ENCODE peak calls at places on chromosomes 1 and 21, in nine cellular contexts. One of them, this sample, is unnamed.

GRCh38 chr1:211484738-211485479 is 7.1 kb downstream of the RD3 start:
- DNase-seq in thoracic aorta: no peak
- DNase-seq in adrenal gland: no peak
- DNase-seq in right atrium auricular region: no peak
- DNase-seq in CD8-positive, alpha-beta T cell: no peak
- DNase-seq in colonic mucosa: no peak
- DNase-seq in tibial artery: no peak
- DNase-seq in A549: no peak
- DNase-seq in SJSA1: no peak
- DNase-seq in this sample: no peak

GRCh38 chr21:37373539-37373938 is 7.0 kb downstream of the DYRK1A start:
- DNase-seq in thoracic aorta: no peak
- DNase-seq in adrenal gland: no peak
- DNase-seq in right atrium auricular region: no peak
- DNase-seq in CD8-positive, alpha-beta T cell: no peak
- DNase-seq in colonic mucosa: no peak
- DNase-seq in tibial artery: no peak
- DNase-seq in A549: no peak
- DNase-seq in SJSA1: no peak
- DNase-seq in this sample: no peak

GRCh38 chr1:47682786-47683350 is 245.0 kb downstream of the FOXD2 start:
- DNase-seq in thoracic aorta: no peak
- DNase-seq in adrenal gland: no peak
- DNase-seq in right atrium auricular region: peak; percentile 28
- DNase-seq in CD8-positive, alpha-beta T cell: no peak
- DNase-seq in colonic mucosa: peak; percentile 10
- DNase-seq in tibial artery: peak; percentile 4
- DNase-seq in A549: no peak
- DNase-seq in SJSA1: no peak
- DNase-seq in this sample: no peak

GRCh38 chr21:29130234-29130993 is at the start of gene MAP3K7CL:
- DNase-seq in thoracic aorta: peak; percentile 52
- DNase-seq in adrenal gland: peak; percentile 35
- DNase-seq in right atrium auricular region: peak; percentile 87
- DNase-seq in CD8-positive, alpha-beta T cell: no peak
- DNase-seq in colonic mucosa: no peak
- DNase-seq in tibial artery: peak; percentile 67
- DNase-seq in A549: no peak
- DNase-seq in SJSA1: peak; percentile 88
- DNase-seq in this sample: no peak

GRCh38 chr21:46096997-46097825 is 701 bp upstream of the COL6A2 start:
- DNase-seq in thoracic aorta: no peak
- DNase-seq in adrenal gland: peak; percentile 9
- DNase-seq in right atrium auricular region: peak; percentile 55
- DNase-seq in CD8-positive, alpha-beta T cell: no peak
- DNase-seq in colonic mucosa: peak; percentile 17
- DNase-seq in tibial artery: peak; percentile 21
- DNase-seq in A549: no peak
- DNase-seq in SJSA1: no peak
- DNase-seq in this sample: no peak

GRCh38 chr1:7366286-7366954 is 404.7 kb upstream of the VAMP3 start:
- DNase-seq in thoracic aorta: no peak
- DNase-seq in adrenal gland: no peak
- DNase-seq in right atrium auricular region: no peak
- DNase-seq in CD8-positive, alpha-beta T cell: no peak
- DNase-seq in colonic mucosa: no peak
- DNase-seq in tibial artery: no peak
- DNase-seq in A549: no peak
- DNase-seq in SJSA1: no peak
- DNase-seq in this sample: no peak

GRCh38 chr1:108533351-108534083 is 26.4 kb upstream of the EEIG2 start:
- DNase-seq in thoracic aorta: no peak
- DNase-seq in adrenal gland: no peak
- DNase-seq in right atrium auricular region: no peak
- DNase-seq in CD8-positive, alpha-beta T cell: no peak
- DNase-seq in colonic mucosa: peak; percentile 37
- DNase-seq in tibial artery: no peak
- DNase-seq in A549: no peak
- DNase-seq in SJSA1: no peak
- DNase-seq in this sample: no peak

GRCh38 chr1:33477451-33477850 is 5.0 kb downstream of the ZSCAN20 start:
- DNase-seq in thoracic aorta: no peak
- DNase-seq in adrenal gland: no peak
- DNase-seq in right atrium auricular region: no peak
- DNase-seq in CD8-positive, alpha-beta T cell: no peak
- DNase-seq in colonic mucosa: no peak
- DNase-seq in tibial artery: no peak
- DNase-seq in A549: no peak
- DNase-seq in SJSA1: no peak
- DNase-seq in this sample: no peak

GRCh38 chr1:205273551-205273982 is 45.8 kb downstream of the TMCC2 start:
- DNase-seq in thoracic aorta: no peak
- DNase-seq in adrenal gland: peak; percentile 86
- DNase-seq in right atrium auricular region: peak; percentile 85
- DNase-seq in CD8-positive, alpha-beta T cell: peak; percentile 79
- DNase-seq in colonic mucosa: peak; percentile 90
- DNase-seq in tibial artery: peak; percentile 78
- DNase-seq in A549: peak; percentile 96
- DNase-seq in SJSA1: peak; percentile 76
- DNase-seq in this sample: peak; percentile 87

GRCh38 chr21:33940164-33940563 is 24.6 kb upstream of the ATP5PO start:
- DNase-seq in thoracic aorta: no peak
- DNase-seq in adrenal gland: no peak
- DNase-seq in right atrium auricular region: no peak
- DNase-seq in CD8-positive, alpha-beta T cell: no peak
- DNase-seq in colonic mucosa: no peak
- DNase-seq in tibial artery: no peak
- DNase-seq in A549: no peak
- DNase-seq in SJSA1: no peak
- DNase-seq in this sample: no peak

GRCh38 chr1:34684246-34684645 is 70.6 kb upstream of the GJB5 start:
- DNase-seq in thoracic aorta: no peak
- DNase-seq in adrenal gland: no peak
- DNase-seq in right atrium auricular region: peak; percentile 49
- DNase-seq in CD8-positive, alpha-beta T cell: no peak
- DNase-seq in colonic mucosa: peak; percentile 49
- DNase-seq in tibial artery: no peak
- DNase-seq in A549: no peak
- DNase-seq in SJSA1: no peak
- DNase-seq in this sample: no peak
- H3K27ac ChIP-seq in thoracic aorta: no peak overlapping the region
- H3K27ac ChIP-seq in adrenal gland: no peak overlapping the region
- H3K27ac ChIP-seq in right atrium auricular region: no peak overlapping the region
- H3K27ac ChIP-seq in CD8-positive, alpha-beta T cell: no peak overlapping the region
- H3K27ac ChIP-seq in colonic mucosa: peak overlapping the region; percentile 83
- H3K27ac ChIP-seq in tibial artery: no peak overlapping the region
- H3K27ac ChIP-seq in A549: no peak overlapping the region
- H3K27ac ChIP-seq in SJSA1: no peak overlapping the region
- H3K27ac ChIP-seq in this sample: no peak overlapping the region

GRCh38 chr1:13535227-13535626 is 21.4 kb upstream of the LRRC38 start:
- DNase-seq in thoracic aorta: no peak
- DNase-seq in adrenal gland: no peak
- DNase-seq in right atrium auricular region: no peak
- DNase-seq in CD8-positive, alpha-beta T cell: no peak
- DNase-seq in colonic mucosa: no peak
- DNase-seq in tibial artery: no peak
- DNase-seq in A549: no peak
- DNase-seq in SJSA1: no peak
- DNase-seq in this sample: no peak

GRCh38 chr1:13538832-13539231 is 25.0 kb upstream of the LRRC38 start:
- DNase-seq in thoracic aorta: no peak
- DNase-seq in adrenal gland: no peak
- DNase-seq in right atrium auricular region: no peak
- DNase-seq in CD8-positive, alpha-beta T cell: no peak
- DNase-seq in colonic mucosa: no peak
- DNase-seq in tibial artery: no peak
- DNase-seq in A549: no peak
- DNase-seq in SJSA1: no peak
- DNase-seq in this sample: no peak

GRCh38 chr1:13540871-13541270 is 27.1 kb upstream of the LRRC38 start:
- DNase-seq in thoracic aorta: no peak
- DNase-seq in adrenal gland: peak; percentile 69
- DNase-seq in right atrium auricular region: no peak
- DNase-seq in CD8-positive, alpha-beta T cell: no peak
- DNase-seq in colonic mucosa: no peak
- DNase-seq in tibial artery: no peak
- DNase-seq in A549: no peak
- DNase-seq in SJSA1: no peak
- DNase-seq in this sample: no peak

GRCh38 chr1:13539683-13540082 is 25.9 kb upstream of the LRRC38 start:
- DNase-seq in thoracic aorta: no peak
- DNase-seq in adrenal gland: no peak
- DNase-seq in right atrium auricular region: no peak
- DNase-seq in CD8-positive, alpha-beta T cell: no peak
- DNase-seq in colonic mucosa: no peak
- DNase-seq in tibial artery: no peak
- DNase-seq in A549: no peak
- DNase-seq in SJSA1: no peak
- DNase-seq in this sample: no peak

DNA sequence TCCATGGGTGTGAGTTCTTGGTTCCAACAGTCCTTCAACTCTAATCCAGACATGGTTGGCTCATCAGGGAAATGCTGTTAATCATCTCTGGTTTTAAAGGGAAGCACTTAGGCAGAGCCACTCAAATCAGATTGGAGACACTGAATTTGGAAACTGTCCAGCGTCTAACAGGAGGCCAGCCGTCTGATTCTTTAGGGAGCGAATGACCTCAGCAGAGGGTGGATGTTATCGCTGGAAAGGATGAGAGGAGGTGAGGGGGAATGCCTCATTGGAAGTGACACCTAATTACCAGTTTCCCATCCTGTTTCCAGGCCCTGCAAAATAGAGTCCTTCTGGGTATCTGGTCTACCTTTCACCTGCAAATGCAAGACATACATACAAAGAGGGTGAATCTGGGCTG is 22.8 kb upstream of the LRRC38 start:
- DNase-seq in thoracic aorta: no peak
- DNase-seq in adrenal gland: no peak
- DNase-seq in right atrium auricular region: no peak
- DNase-seq in CD8-positive, alpha-beta T cell: no peak
- DNase-seq in colonic mucosa: no peak
- DNase-seq in tibial artery: no peak
- DNase-seq in A549: no peak
- DNase-seq in SJSA1: no peak
- DNase-seq in this sample: no peak
- H3K9me3 ChIP-seq in thoracic aorta: no peaks in the 10 kb centered on the region
- H3K9me3 ChIP-seq in adrenal gland: no peaks in the 10 kb centered on the region
- H3K9me3 ChIP-seq in right atrium auricular region: no peaks in the 10 kb centered on the region
- H3K9me3 ChIP-seq in CD8-positive, alpha-beta T cell: no peaks in the 10 kb centered on the region
- H3K9me3 ChIP-seq in colonic mucosa: no peaks in the 10 kb centered on the region
- H3K9me3 ChIP-seq in tibial artery: no peaks in the 10 kb centered on the region
- H3K9me3 ChIP-seq in A549: no peaks in the 10 kb centered on the region
- H3K9me3 ChIP-seq in SJSA1: no peaks in the 10 kb centered on the region
- H3K9me3 ChIP-seq in this sample: no peaks in the 10 kb centered on the region

GRCh38 chr1:203657735-203658134 is 31.1 kb downstream of the ATP2B4 start:
- DNase-seq in thoracic aorta: no peak
- DNase-seq in adrenal gland: no peak
- DNase-seq in right atrium auricular region: no peak
- DNase-seq in CD8-positive, alpha-beta T cell: no peak
- DNase-seq in colonic mucosa: no peak
- DNase-seq in tibial artery: no peak
- DNase-seq in A549: no peak
- DNase-seq in SJSA1: no peak
- DNase-seq in this sample: no peak
- H3K4me1 ChIP-seq in thoracic aorta: peaks cover 46% of the 10 kb centered on the region
- H3K4me1 ChIP-seq in adrenal gland: peaks cover 23% of the 10 kb centered on the region
- H3K4me1 ChIP-seq in right atrium auricular region: no peaks in the 10 kb centered on the region
- H3K4me1 ChIP-seq in CD8-positive, alpha-beta T cell: peaks cover 34% of the 10 kb centered on the region
- H3K4me1 ChIP-seq in colonic mucosa: no peaks in the 10 kb centered on the region
- H3K4me1 ChIP-seq in tibial artery: no peaks in the 10 kb centered on the region
- H3K4me1 ChIP-seq in A549: peaks cover 8% of the 10 kb centered on the region
- H3K4me1 ChIP-seq in SJSA1: peaks cover 27% of the 10 kb centered on the region
- H3K4me1 ChIP-seq in this sample: peaks cover 50% of the 10 kb centered on the region

DNA sequence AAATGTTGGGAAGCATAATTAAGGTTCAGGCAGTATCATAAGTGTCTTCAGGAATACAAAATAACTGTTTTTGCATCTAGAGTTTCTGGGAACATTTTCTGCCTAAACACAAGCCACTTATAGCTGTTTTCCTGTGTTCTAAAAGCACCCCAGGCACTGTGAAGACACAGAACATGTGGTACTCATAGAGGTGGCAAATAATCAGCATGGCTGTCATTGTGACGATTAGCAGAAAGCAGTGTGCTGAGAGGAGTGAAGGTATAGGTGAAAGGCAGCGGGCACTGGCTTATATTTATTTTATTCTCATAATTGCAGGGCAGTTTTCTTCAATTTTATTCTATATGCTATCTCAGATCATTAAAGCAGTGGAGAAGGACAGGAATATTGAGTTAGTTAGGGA is 119.6 kb downstream of the LRRC53 start:
- DNase-seq in thoracic aorta: no peak
- DNase-seq in adrenal gland: no peak
- DNase-seq in right atrium auricular region: no peak
- DNase-seq in CD8-positive, alpha-beta T cell: no peak
- DNase-seq in colonic mucosa: no peak
- DNase-seq in tibial artery: no peak
- DNase-seq in A549: no peak
- DNase-seq in SJSA1: no peak
- DNase-seq in this sample: no peak
- H3K27ac ChIP-seq in thoracic aorta: no peak overlapping the region
- H3K27ac ChIP-seq in adrenal gland: no peak overlapping the region
- H3K27ac ChIP-seq in right atrium auricular region: no peak overlapping the region
- H3K27ac ChIP-seq in CD8-positive, alpha-beta T cell: no peak overlapping the region
- H3K27ac ChIP-seq in colonic mucosa: no peak overlapping the region
- H3K27ac ChIP-seq in tibial artery: no peak overlapping the region
- H3K27ac ChIP-seq in A549: no peak overlapping the region
- H3K27ac ChIP-seq in SJSA1: no peak overlapping the region
- H3K27ac ChIP-seq in this sample: no peak overlapping the region

GRCh38 chr1:84611091-84611490 is 36.9 kb upstream of the CTBS start:
- DNase-seq in thoracic aorta: no peak
- DNase-seq in adrenal gland: no peak
- DNase-seq in right atrium auricular region: no peak
- DNase-seq in CD8-positive, alpha-beta T cell: no peak
- DNase-seq in colonic mucosa: no peak
- DNase-seq in tibial artery: no peak
- DNase-seq in A549: no peak
- DNase-seq in SJSA1: no peak
- DNase-seq in this sample: no peak
- H3K9me3 ChIP-seq in thoracic aorta: no peaks in the 10 kb centered on the region
- H3K9me3 ChIP-seq in adrenal gland: no peaks in the 10 kb centered on the region
- H3K9me3 ChIP-seq in right atrium auricular region: no peaks in the 10 kb centered on the region
- H3K9me3 ChIP-seq in CD8-positive, alpha-beta T cell: peaks cover 4% of the 10 kb centered on the region
- H3K9me3 ChIP-seq in colonic mucosa: no peaks in the 10 kb centered on the region
- H3K9me3 ChIP-seq in tibial artery: no peaks in the 10 kb centered on the region
- H3K9me3 ChIP-seq in A549: peaks cover 5% of the 10 kb centered on the region
- H3K9me3 ChIP-seq in SJSA1: peaks cover 8% of the 10 kb centered on the region
- H3K9me3 ChIP-seq in this sample: no peaks in the 10 kb centered on the region

GRCh38 chr1:215292906-215293305 is 210.4 kb downstream of the KCNK2 start:
- DNase-seq in thoracic aorta: no peak
- DNase-seq in adrenal gland: no peak
- DNase-seq in right atrium auricular region: no peak
- DNase-seq in CD8-positive, alpha-beta T cell: no peak
- DNase-seq in colonic mucosa: no peak
- DNase-seq in tibial artery: no peak
- DNase-seq in A549: no peak
- DNase-seq in SJSA1: no peak
- DNase-seq in this sample: no peak
- H3K4me1 ChIP-seq in thoracic aorta: no peaks in the 10 kb centered on the region
- H3K4me1 ChIP-seq in adrenal gland: no peaks in the 10 kb centered on the region
- H3K4me1 ChIP-seq in right atrium auricular region: no peaks in the 10 kb centered on the region
- H3K4me1 ChIP-seq in CD8-positive, alpha-beta T cell: no peaks in the 10 kb centered on the region
- H3K4me1 ChIP-seq in colonic mucosa: no peaks in the 10 kb centered on the region
- H3K4me1 ChIP-seq in tibial artery: no peaks in the 10 kb centered on the region
- H3K4me1 ChIP-seq in A549: no peaks in the 10 kb centered on the region
- H3K4me1 ChIP-seq in SJSA1: no peaks in the 10 kb centered on the region
- H3K4me1 ChIP-seq in this sample: no peaks in the 10 kb centered on the region